ENCODE peak calls at places on chromosomes 2 and 18, in six cellular contexts. M is neuronal stem cell, K is mesendoderm, O is stomach, H is neural progenitor cell, V is gastrocnemius medialis. Y is an unnamed sample. For H3K4me1, the result is how much of the 10 kb centered on the place peaks cover.

GRCh38 chr18:27695054-27695453 is 481.9 kb downstream of the CDH2 start:
- DNase-seq in M (no peak), K (peak), O (no peak), H (no peak), V (no peak), Y (no peak)

GRCh38 chr2:189444322-189444721 is 3.0 kb downstream of the WDR75 start:
- DNase-seq in M (no peak), K (no peak), O (no peak), H (no peak), V (no peak), Y (no peak)

GRCh38 chr2:170770304-170771048 is at the start of gene ERICH2:
- DNase-seq in M (peak), K (peak), O (peak), H (peak), V (peak), Y (peak)

GRCh38 chr2:86249176-86249842 is 50.1 kb downstream of the MRPL35 start:
- DNase-seq in M (no peak), K (peak), O (no peak), H (no peak), V (no peak), Y (no peak)

GRCh38 chr18:44840053-44840826 is 159.6 kb downstream of the SETBP1 start:
- DNase-seq in M (no peak), K (no peak), O (no peak), H (no peak), V (no peak), Y (no peak)

GRCh38 chr18:44765451-44765850 is 84.8 kb downstream of the SETBP1 start:
- DNase-seq in M (no peak), K (no peak), O (no peak), H (no peak), V (no peak), Y (no peak)

GRCh38 chr2:36561223-36561944 is 36.6 kb downstream of the FEZ2 start:
- DNase-seq in M (no peak), K (peak), O (no peak), H (no peak), V (no peak), Y (no peak)

GRCh38 chr18:57792741-57793629 is 10.1 kb downstream of the ATP8B1 start:
- DNase-seq in M (no peak), K (no peak), O (no peak), H (no peak), V (no peak), Y (no peak)

GRCh38 chr18:77071711-77072292 is 60.8 kb downstream of the MBP start:
- DNase-seq in M (no peak), K (no peak), O (peak), H (no peak), V (no peak), Y (no peak)

GRCh38 chr2:8500124-8501054 is 181.5 kb upstream of the ID2 start:
- DNase-seq in M (no peak), K (no peak), O (no peak), H (no peak), V (no peak), Y (no peak)

GRCh38 chr2:95525294-95526035 is 40.9 kb upstream of the TRIM43B start:
- DNase-seq in M (no peak), K (no peak), O (peak), H (no peak), V (peak), Y (peak)

GRCh38 chr2:147133273-147133901 is 711.4 kb upstream of the ACVR2A start:
- DNase-seq in M (no peak), K (peak), O (no peak), H (no peak), V (no peak), Y (no peak)

GRCh38 chr2:41894563-41895333 is 153.1 kb upstream of the PKDCC start:
- DNase-seq in M (no peak), K (no peak), O (no peak), H (no peak), V (no peak), Y (no peak)

GRCh38 chr2:35410431-35411061 is 945.0 kb upstream of the CRIM1 start:
- DNase-seq in M (peak), K (peak), O (peak), H (peak), V (no peak), Y (peak)

GRCh38 chr2:124626993-124627392 is 601.9 kb downstream of the CNTNAP5 start:
- DNase-seq in M (no peak), K (peak), O (no peak), H (no peak), V (no peak), Y (no peak)

GRCh38 chr2:237743024-237743423 is 55.6 kb upstream of the RBM44 start:
- DNase-seq in M (no peak), K (no peak), O (no peak), H (no peak), V (no peak), Y (no peak)

GRCh38 chr2:188870289-188870688 is 103.9 kb upstream of the COL3A1 start:
- DNase-seq in M (no peak), K (no peak), O (no peak), H (no peak), V (no peak), Y (no peak)

GRCh38 chr2:200662727-200663126 is 76.9 kb downstream of the AOX1 start:
- DNase-seq in M (no peak), K (peak), O (no peak), H (no peak), V (no peak), Y (no peak)

GRCh38 chr2:205706769-205707375 is 24.6 kb downstream of the NRP2 start:
- DNase-seq in M (no peak), K (peak), O (no peak), H (no peak), V (peak), Y (peak)

GRCh38 chr2:193900292-193900691 is 1705.6 kb upstream of the TMEFF2 start:
- DNase-seq in M (no peak), K (no peak), O (no peak), H (no peak), V (no peak), Y (no peak)

GRCh38 chr18:35408843-35409261 is 31.7 kb upstream of the ZNF396 start:
- DNase-seq in M (no peak), K (no peak), O (peak), H (no peak), V (no peak), Y (no peak)

GRCh38 chr18:49617329-49617695 is 55.5 kb downstream of the LIPG start:
- DNase-seq in M (no peak), K (no peak), O (no peak), H (no peak), V (no peak), Y (no peak)

GRCh38 chr2:98702896-98703620 is 27.9 kb downstream of the MGAT4A start:
- DNase-seq in M (no peak), K (no peak), O (no peak), H (no peak), V (no peak), Y (no peak)

GRCh38 chr2:202034249-202035088 is 814 bp downstream of the FZD7 start:
- DNase-seq in M (no peak), K (peak), O (no peak), H (peak), V (no peak), Y (peak)

GRCh38 chr2:96091711-96092579 is 24.4 kb downstream of the ADRA2B start:
- DNase-seq in M (no peak), K (peak), O (peak), H (no peak), V (no peak), Y (peak)

GRCh38 chr2:221596192-221596591 is 24.1 kb upstream of the EPHA4 start:
- DNase-seq in M (no peak), K (no peak), O (no peak), H (no peak), V (no peak), Y (no peak)

GRCh38 chr18:44178476-44178875 is 502.2 kb upstream of the SETBP1 start:
- DNase-seq in M (no peak), K (no peak), O (no peak), H (no peak), V (no peak), Y (no peak)

GRCh38 chr2:221468288-221468687 is 103.8 kb downstream of the EPHA4 start:
- DNase-seq in M (peak), K (peak), O (no peak), H (peak), V (no peak), Y (no peak)

GRCh38 chr2:112483821-112484220 is 1.9 kb downstream of the TTL start:
- DNase-seq in M (no peak), K (no peak), O (no peak), H (no peak), V (no peak), Y (no peak)

GRCh38 chr2:159287733-159288132 is 1.2 kb upstream of the WDSUB1 start:
- DNase-seq in M (no peak), K (no peak), O (no peak), H (no peak), V (no peak), Y (no peak)

GRCh38 chr2:159292157-159292556 is 5.7 kb upstream of the WDSUB1 start:
- DNase-seq in M (no peak), K (peak), O (no peak), H (peak), V (no peak), Y (no peak)

GRCh38 chr2:159285929-159286708 is at the start of gene WDSUB1:
- DNase-seq in M (peak), K (peak), O (peak), H (peak), V (peak), Y (peak)

GRCh38 chr2:159286709-159287441 is 372 bp upstream of the WDSUB1 start:
- DNase-seq in M (peak), K (peak), O (peak), H (peak), V (peak), Y (peak)

GRCh38 chr2:159290289-159290907 is 3.9 kb upstream of the WDSUB1 start:
- DNase-seq in M (no peak), K (no peak), O (no peak), H (no peak), V (peak), Y (no peak)
- H3K27ac ChIP-seq in M (no peak), K (no peak), O (no peak), H (no peak), V (no peak), Y (no peak)

GRCh38 chr2:73998451-73998850 is 13.7 kb downstream of the TET3 start:
- DNase-seq in M (no peak), K (no peak), O (no peak), H (no peak), V (no peak), Y (no peak)
- H3K4me1 ChIP-seq in M (half or more), K (under half), O (half or more), H (under half), V (under half), Y (under half)

GRCh38 chr2:20351555-20352229 is 1.0 kb upstream of the PUM2 start:
- DNase-seq in M (no peak), K (peak), O (peak), H (no peak), V (no peak), Y (no peak)

GRCh38 chr2:20353597-20353996 is 3.0 kb upstream of the PUM2 start:
- DNase-seq in M (no peak), K (peak), O (no peak), H (no peak), V (no peak), Y (no peak)

GRCh38 chr2:20350753-20351554 is at the start of gene PUM2:
- DNase-seq in M (peak), K (peak), O (peak), H (peak), V (peak), Y (peak)

GRCh38 chr2:20350105-20350712 is 435 bp downstream of the PUM2 start:
- DNase-seq in M (peak), K (peak), O (peak), H (no peak), V (no peak), Y (peak)

GRCh38 chr2:20352230-20353216 is 1.9 kb upstream of the PUM2 start:
- DNase-seq in M (no peak), K (peak), O (no peak), H (peak), V (no peak), Y (no peak)
- H3K27ac ChIP-seq in M (no peak), K (no peak), O (peak), H (no peak), V (peak), Y (peak)

GRCh38 chr2:100106460-100106859 is 35.9 kb downstream of the AFF3 start:
- DNase-seq in M (no peak), K (peak), O (peak), H (peak), V (no peak), Y (no peak)

GRCh38 chr2:100104718-100105677 is 37.4 kb downstream of the AFF3 start:
- DNase-seq in M (peak), K (peak), O (peak), H (peak), V (no peak), Y (peak)

GRCh38 chr2:100107911-100108647 is 34.3 kb downstream of the AFF3 start:
- DNase-seq in M (no peak), K (no peak), O (no peak), H (no peak), V (no peak), Y (no peak)

GRCh38 chr2:100105678-100106054 is 36.7 kb downstream of the AFF3 start:
- DNase-seq in M (no peak), K (peak), O (no peak), H (peak), V (no peak), Y (no peak)

GRCh38 chr2:100107440-100107839 is 35.0 kb downstream of the AFF3 start:
- DNase-seq in M (no peak), K (no peak), O (no peak), H (no peak), V (no peak), Y (no peak)
- H3K4me1 ChIP-seq in M (under half), K (under half), O (under half), H (under half), V (under half), Y (under half)

DNA sequence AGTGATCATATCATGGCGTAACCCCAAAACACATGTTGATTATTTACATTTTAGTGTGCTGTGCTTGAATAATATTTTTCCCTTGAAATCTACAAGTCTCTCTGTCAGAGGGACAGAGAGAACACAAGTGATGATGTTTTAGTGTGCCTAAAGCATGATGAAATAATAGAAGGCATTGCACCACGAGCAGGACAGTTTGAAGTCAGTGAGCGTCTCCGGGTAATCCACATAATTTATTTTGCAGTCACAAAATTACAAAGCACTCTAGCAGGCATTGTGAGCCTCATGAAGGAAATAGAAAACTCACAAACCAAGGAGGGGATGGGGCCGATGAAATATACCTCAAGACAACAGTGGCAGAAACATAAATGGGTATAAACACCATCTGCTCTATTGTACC is 312.4 kb upstream of the SPRED2 start:
- DNase-seq in M (no peak), K (no peak), O (no peak), H (no peak), V (no peak), Y (no peak)
- H3K27ac ChIP-seq in M (no peak), K (no peak), O (no peak), H (no peak), V (no peak), Y (no peak)

DNA sequence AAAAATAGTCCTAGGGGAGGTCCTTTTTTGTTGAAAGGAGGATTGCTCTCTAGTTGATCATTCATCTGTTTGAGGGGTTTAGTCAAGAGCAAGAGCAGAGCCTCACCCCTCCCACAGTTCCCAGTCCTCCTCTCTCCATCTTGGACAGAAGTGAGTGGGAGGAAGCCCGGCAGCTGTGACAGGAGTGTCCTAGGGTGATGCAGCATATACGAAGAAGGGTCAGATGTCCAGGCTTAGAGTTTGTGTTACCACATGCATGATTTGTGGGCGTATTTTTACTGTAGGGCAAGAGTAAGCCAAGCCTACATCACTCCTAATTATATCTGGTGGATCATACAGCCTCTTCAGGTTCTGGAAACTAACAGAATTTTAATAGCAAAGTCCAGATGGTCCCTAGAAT is 6.6 kb downstream of the CEP68 start:
- DNase-seq in M (no peak), K (no peak), O (no peak), H (no peak), V (peak), Y (peak)
- H3K4me1 ChIP-seq in M (under half), K (under half), O (half or more), H (under half), V (half or more), Y (half or more)

Y was measured in psoas muscle.